ENCODE peak calls at places on chromosomes 4 and X, in five cellular contexts. One of them, this sample, is unnamed.

GRCh38 chrX:134670241-134670811 is 12.1 kb upstream of the PLAC1 start:
- DNase-seq in HEK293T: no peak
- DNase-seq in H1: peak; percentile 7
- DNase-seq in NT2/D1: peak; percentile 6
- DNase-seq in HepG2: peak; percentile 30
- DNase-seq in this sample: no peak

GRCh38 chrX:101659601-101660063 is at the start of gene ARMCX2:
- DNase-seq in HEK293T: no peak
- DNase-seq in H1: no peak
- DNase-seq in NT2/D1: peak; percentile 44
- DNase-seq in HepG2: no peak
- DNase-seq in this sample: no peak

GRCh38 chr4:15689540-15689939 is 7.9 kb downstream of the FAM200B start:
- DNase-seq in HEK293T: no peak
- DNase-seq in H1: no peak
- DNase-seq in NT2/D1: no peak
- DNase-seq in HepG2: no peak
- DNase-seq in this sample: no peak

GRCh38 chr4:104964387-104965175 is 182.1 kb upstream of the TET2 start:
- DNase-seq in HEK293T: no peak
- DNase-seq in H1: no peak
- DNase-seq in NT2/D1: no peak
- DNase-seq in HepG2: no peak
- DNase-seq in this sample: no peak

GRCh38 chrX:20595928-20596550 is 329.3 kb upstream of the RPS6KA3 start:
- DNase-seq in HEK293T: no peak
- DNase-seq in H1: no peak
- DNase-seq in NT2/D1: no peak
- DNase-seq in HepG2: no peak
- DNase-seq in this sample: no peak

GRCh38 chr4:152352645-152353116 is 183.2 kb downstream of the FBXW7 start:
- DNase-seq in HEK293T: peak; percentile 76
- DNase-seq in H1: peak; percentile 1
- DNase-seq in NT2/D1: peak; percentile 11
- DNase-seq in HepG2: peak; percentile 46
- DNase-seq in this sample: peak; percentile 59

GRCh38 chr4:111562811-111563210 is 582.4 kb upstream of the FAM241A start:
- DNase-seq in HEK293T: no peak
- DNase-seq in H1: no peak
- DNase-seq in NT2/D1: no peak
- DNase-seq in HepG2: no peak
- DNase-seq in this sample: no peak

GRCh38 chr4:140662082-140662869 is 93.5 kb upstream of the UCP1 start:
- DNase-seq in HEK293T: no peak
- DNase-seq in H1: no peak
- DNase-seq in NT2/D1: no peak
- DNase-seq in HepG2: peak; percentile 36
- DNase-seq in this sample: no peak

GRCh38 chr4:6109842-6110560 is 90.3 kb downstream of the JAKMIP1 start:
- DNase-seq in HEK293T: peak; percentile 42
- DNase-seq in H1: peak; percentile 62
- DNase-seq in NT2/D1: no peak
- DNase-seq in HepG2: peak; percentile 7
- DNase-seq in this sample: no peak

GRCh38 chrX:154785711-154786110 is 19.6 kb downstream of the MPP1 start:
- DNase-seq in HEK293T: no peak
- DNase-seq in H1: no peak
- DNase-seq in NT2/D1: no peak
- DNase-seq in HepG2: no peak
- DNase-seq in this sample: no peak

GRCh38 chr4:143352052-143352451 is 15.4 kb downstream of the GAB1 start:
- DNase-seq in HEK293T: no peak
- DNase-seq in H1: no peak
- DNase-seq in NT2/D1: no peak
- DNase-seq in HepG2: no peak
- DNase-seq in this sample: no peak

GRCh38 chr4:114021445-114021844 is 42.0 kb upstream of the ARSJ start:
- DNase-seq in HEK293T: no peak
- DNase-seq in H1: no peak
- DNase-seq in NT2/D1: no peak
- DNase-seq in HepG2: no peak
- DNase-seq in this sample: no peak

GRCh38 chr4:108237693-108238092 is 69.0 kb upstream of the LEF1 start:
- DNase-seq in HEK293T: no peak
- DNase-seq in H1: no peak
- DNase-seq in NT2/D1: no peak
- DNase-seq in HepG2: no peak
- DNase-seq in this sample: no peak

GRCh38 chrX:136880003-136880451 is 498 bp downstream of the RBMX start:
- DNase-seq in HEK293T: no peak
- DNase-seq in H1: no peak
- DNase-seq in NT2/D1: no peak
- DNase-seq in HepG2: no peak
- DNase-seq in this sample: no peak

GRCh38 chr4:83362492-83363329 is 28.1 kb upstream of the HPSE start:
- DNase-seq in HEK293T: no peak
- DNase-seq in H1: no peak
- DNase-seq in NT2/D1: no peak
- DNase-seq in HepG2: peak; percentile 96
- DNase-seq in this sample: no peak

GRCh38 chrX:46642145-46642544 is 68.6 kb downstream of the CHST7 start:
- DNase-seq in HEK293T: peak; percentile 35
- DNase-seq in H1: no peak
- DNase-seq in NT2/D1: no peak
- DNase-seq in HepG2: peak; percentile 11
- DNase-seq in this sample: no peak
- TF ChIP-seq SUZ12 in HEK293T: no peak
- TF ChIP-seq SUZ12 in H1: no peak
- TF ChIP-seq SUZ12 in NT2/D1: no peak
- TF ChIP-seq SUZ12 in HepG2: no peak
- TF ChIP-seq SUZ12 in this sample: no peak

GRCh38 chrX:57286507-57287251 is at the start of gene FAAH2:
- DNase-seq in HEK293T: no peak
- DNase-seq in H1: no peak
- DNase-seq in NT2/D1: peak; percentile 54
- DNase-seq in HepG2: peak; percentile 57
- DNase-seq in this sample: peak; percentile 23
- TF ChIP-seq SUZ12 in HEK293T: no peak
- TF ChIP-seq SUZ12 in H1: no peak
- TF ChIP-seq SUZ12 in NT2/D1: no peak
- TF ChIP-seq SUZ12 in HepG2: no peak
- TF ChIP-seq SUZ12 in this sample: no peak

GRCh38 chr4:124535004-124535403 is 177.5 kb downstream of the ANKRD50 start:
- DNase-seq in HEK293T: no peak
- DNase-seq in H1: no peak
- DNase-seq in NT2/D1: no peak
- DNase-seq in HepG2: no peak
- DNase-seq in this sample: no peak
- TF ChIP-seq SUZ12 in HEK293T: no peak
- TF ChIP-seq SUZ12 in H1: no peak
- TF ChIP-seq SUZ12 in NT2/D1: no peak
- TF ChIP-seq SUZ12 in HepG2: no peak
- TF ChIP-seq SUZ12 in this sample: no peak

GRCh38 chr4:11729548-11729947 is 300.9 kb upstream of the HS3ST1 start:
- DNase-seq in HEK293T: no peak
- DNase-seq in H1: no peak
- DNase-seq in NT2/D1: no peak
- DNase-seq in HepG2: no peak
- DNase-seq in this sample: no peak
- TF ChIP-seq SUZ12 in HEK293T: no peak
- TF ChIP-seq SUZ12 in H1: no peak
- TF ChIP-seq SUZ12 in NT2/D1: no peak
- TF ChIP-seq SUZ12 in HepG2: no peak
- TF ChIP-seq SUZ12 in this sample: no peak

DNA sequence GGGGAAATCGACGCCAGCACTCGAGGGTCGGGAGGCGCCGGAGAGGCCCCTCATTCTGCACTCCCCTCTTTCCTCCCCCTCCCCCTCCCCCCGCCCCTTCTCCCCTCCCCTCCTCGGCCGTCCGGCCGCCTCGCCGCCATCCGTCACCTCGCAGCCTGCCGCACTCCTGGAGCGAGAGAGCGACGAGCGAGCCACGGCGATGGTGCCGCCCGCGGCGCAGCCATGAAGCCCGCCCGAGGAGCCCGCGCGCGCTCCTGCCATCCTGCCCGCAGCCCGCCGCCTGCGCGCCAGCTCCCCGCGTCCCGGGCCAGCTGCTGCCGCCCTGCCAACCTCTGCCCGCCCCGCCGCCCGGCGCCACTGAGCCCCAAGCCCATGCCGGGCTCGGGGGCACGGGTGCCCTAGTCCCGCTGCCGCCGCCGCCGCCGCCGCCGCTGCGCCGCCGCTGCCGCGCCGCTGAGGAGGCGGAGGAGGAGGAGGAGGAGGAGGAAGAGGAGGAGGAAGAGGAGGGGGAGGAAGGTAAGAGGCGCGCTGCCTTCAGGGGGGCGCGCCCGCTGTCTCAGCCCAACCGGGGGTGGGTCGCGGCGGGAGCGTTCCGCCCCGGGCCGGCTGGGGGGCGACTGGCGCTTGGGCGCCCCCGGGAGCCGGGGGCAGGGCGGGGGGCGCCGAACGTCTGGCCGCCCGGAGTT is at the start of gene FRMPD3:
- DNase-seq in HEK293T: peak; percentile 47
- DNase-seq in H1: no peak
- DNase-seq in NT2/D1: no peak
- DNase-seq in HepG2: no peak
- DNase-seq in this sample: no peak
- TF ChIP-seq SUZ12 in HEK293T: no peak
- TF ChIP-seq SUZ12 in H1: no peak
- TF ChIP-seq SUZ12 in NT2/D1: no peak
- TF ChIP-seq SUZ12 in HepG2: no peak
- TF ChIP-seq SUZ12 in this sample: no peak

GRCh38 chr4:22515145-22515887 is 550 bp downstream of the ADGRA3 start:
- DNase-seq in HEK293T: peak; percentile 36
- DNase-seq in H1: no peak
- DNase-seq in NT2/D1: no peak
- DNase-seq in HepG2: peak; percentile 86
- DNase-seq in this sample: no peak

GRCh38 chr4:22512306-22512705 is 3.6 kb downstream of the ADGRA3 start:
- DNase-seq in HEK293T: no peak
- DNase-seq in H1: no peak
- DNase-seq in NT2/D1: no peak
- DNase-seq in HepG2: no peak
- DNase-seq in this sample: no peak

GRCh38 chr4:22514431-22514830 is 1.4 kb downstream of the ADGRA3 start:
- DNase-seq in HEK293T: no peak
- DNase-seq in H1: no peak
- DNase-seq in NT2/D1: no peak
- DNase-seq in HepG2: no peak
- DNase-seq in this sample: no peak

GRCh38 chr4:22514001-22514400 is 1.9 kb downstream of the ADGRA3 start:
- DNase-seq in HEK293T: no peak
- DNase-seq in H1: no peak
- DNase-seq in NT2/D1: no peak
- DNase-seq in HepG2: peak; percentile 35
- DNase-seq in this sample: no peak

GRCh38 chr4:22515888-22516541 is at the start of gene ADGRA3:
- DNase-seq in HEK293T: peak; percentile 61
- DNase-seq in H1: no peak
- DNase-seq in NT2/D1: no peak
- DNase-seq in HepG2: peak; percentile 56
- DNase-seq in this sample: no peak
- TF ChIP-seq SUZ12 in HEK293T: no peak
- TF ChIP-seq SUZ12 in H1: no peak
- TF ChIP-seq SUZ12 in NT2/D1: no peak
- TF ChIP-seq SUZ12 in HepG2: no peak
- TF ChIP-seq SUZ12 in this sample: no peak